ENCODE peak calls at places on chromosomes 5 and 9, in eight cellular contexts. S is neural progenitor cell, F is thyroid gland, Q is AG09319, I is fibroblast of the aortic adventitia, J is ovary, B is upper lobe of right lung, E is endothelial cell. V is an unnamed sample.

GRCh38 chr5:135376961-135377621 is 21.9 kb downstream of the MACROH2A1 start:
- DNase-seq in I (no peak), S (no peak), B (no peak), Q (no peak), J (no peak), E (no peak), F (no peak), V (no peak)

GRCh38 chr5:93126634-93127033 is 454.4 kb downstream of the NR2F1-AS1 start:
- DNase-seq in F (no peak), E (no peak), J (no peak), B (no peak), I (peak), Q (no peak), S (no peak), V (no peak)

GRCh38 chr9:135789838-135790291 is 87.9 kb downstream of the KCNT1 start:
- DNase-seq in J (no peak), E (no peak), B (no peak), F (no peak), S (no peak), I (no peak), Q (no peak), V (no peak)

GRCh38 chr5:73921746-73922145 is 295.8 kb downstream of the ARHGEF28 start:
- DNase-seq in I (no peak), B (no peak), E (no peak), F (no peak), J (no peak), Q (no peak), S (no peak), V (no peak)

GRCh38 chr9:12973702-12974101 is 198.9 kb downstream of the LURAP1L start:
- DNase-seq in F (no peak), B (no peak), I (peak), E (no peak), S (no peak), Q (no peak), J (no peak), V (no peak)

GRCh38 chr5:52661903-52662302 is 125.8 kb upstream of the ITGA1 start:
- DNase-seq in Q (no peak), F (no peak), J (no peak), S (no peak), E (no peak), B (no peak), I (no peak), V (no peak)

GRCh38 chr9:36278243-36278642 is 20.0 kb upstream of the GNE start:
- DNase-seq in E (no peak), I (no peak), J (no peak), F (no peak), Q (no peak), S (no peak), B (no peak), V (no peak)

GRCh38 chr9:125883548-125883947 is 136.4 kb downstream of the PBX3 start:
- DNase-seq in E (no peak), S (no peak), J (no peak), F (no peak), Q (no peak), B (no peak), I (peak), V (no peak)

GRCh38 chr5:139088024-139088423 is 110.1 kb downstream of the SIL1 start:
- DNase-seq in I (no peak), J (no peak), E (no peak), F (no peak), S (no peak), Q (no peak), B (no peak), V (no peak)

GRCh38 chr5:142883025-142883424 is 112.8 kb downstream of the ARHGAP26 start:
- DNase-seq in B (no peak), J (peak), E (no peak), I (peak), Q (no peak), F (no peak), S (no peak), V (no peak)

GRCh38 chr5:112475747-112476435 is 56.8 kb upstream of the EPB41L4A start:
- DNase-seq in F (no peak), E (no peak), S (no peak), I (no peak), J (no peak), Q (no peak), B (no peak), V (no peak)

GRCh38 chr5:112472614-112473013 is 53.5 kb upstream of the EPB41L4A start:
- DNase-seq in I (no peak), E (no peak), S (no peak), Q (no peak), B (no peak), F (no peak), J (no peak), V (no peak)

GRCh38 chr5:112479418-112479817 is 60.3 kb upstream of the EPB41L4A start:
- DNase-seq in F (no peak), E (no peak), B (no peak), Q (no peak), J (no peak), S (no peak), I (peak), V (no peak)

DNA sequence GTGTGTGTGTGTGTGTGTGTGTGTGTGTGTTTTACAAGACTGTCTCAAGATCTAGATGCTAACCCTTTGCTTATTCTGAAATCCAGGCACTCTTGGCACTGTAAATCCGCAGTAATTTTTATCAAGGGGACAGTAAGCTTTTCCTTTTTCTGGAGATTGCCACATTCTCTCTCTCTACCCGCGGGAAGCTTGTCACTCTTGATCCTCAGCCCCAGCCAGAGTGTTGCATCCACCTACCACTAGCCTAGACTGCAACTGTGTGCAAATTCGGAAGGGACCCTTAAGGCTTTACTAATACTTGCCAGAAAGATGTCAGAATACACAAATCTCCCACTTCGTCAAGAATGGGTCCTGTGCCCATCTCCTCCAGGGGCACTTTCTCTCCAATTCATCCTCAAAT is 54.9 kb upstream of the EPB41L4A start:
- DNase-seq in B (no peak), S (no peak), I (no peak), F (no peak), E (no peak), J (no peak), Q (no peak), V (no peak)
- TF ChIP-seq CTCF in B (no peak), S (no peak), I (no peak), F (no peak), E (no peak), J (no peak), Q (no peak), V (no peak)

DNA sequence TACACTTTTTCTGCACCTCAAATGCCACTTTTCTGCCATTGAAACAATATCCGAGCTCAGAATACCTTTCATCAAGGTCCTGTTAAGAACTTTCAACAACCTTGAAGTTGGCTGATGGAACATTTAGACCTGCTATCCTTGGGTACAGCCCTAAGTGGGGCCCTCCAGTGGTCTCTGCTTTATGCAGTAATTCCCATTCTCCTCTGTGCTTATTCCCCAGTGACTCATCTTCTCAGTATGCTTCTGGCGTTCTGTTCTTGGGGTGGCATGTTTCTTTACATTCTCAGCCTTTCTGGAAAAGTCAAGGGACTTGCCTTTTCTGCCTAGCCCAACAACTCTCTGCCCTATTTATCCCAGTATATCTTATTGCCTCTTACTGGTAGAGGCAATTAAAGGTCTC is 7.1 kb downstream of the ANP32B start:
- DNase-seq in F (no peak), S (no peak), B (no peak), E (no peak), I (peak), Q (no peak), J (no peak), V (no peak)
- TF ChIP-seq CTCF in F (no peak), S (no peak), B (no peak), E (no peak), I (peak), Q (peak), J (no peak), V (no peak)

GRCh38 chr9:124843635-124844034 is 9.6 kb upstream of the WDR38 start:
- DNase-seq in F (peak), Q (no peak), E (no peak), S (no peak), J (no peak), B (no peak), I (no peak), V (no peak)

GRCh38 chr9:124844291-124844690 is 9.0 kb upstream of the WDR38 start:
- DNase-seq in S (no peak), Q (no peak), E (no peak), I (no peak), F (peak), J (no peak), B (no peak), V (no peak)

GRCh38 chr9:124840300-124840833 is 12.9 kb upstream of the WDR38 start:
- DNase-seq in I (no peak), S (no peak), J (no peak), B (no peak), F (no peak), Q (no peak), E (peak), V (no peak)

GRCh38 chr9:124841422-124841821 is 11.8 kb upstream of the WDR38 start:
- DNase-seq in Q (no peak), F (no peak), I (no peak), S (no peak), B (no peak), E (no peak), J (no peak), V (no peak)

DNA sequence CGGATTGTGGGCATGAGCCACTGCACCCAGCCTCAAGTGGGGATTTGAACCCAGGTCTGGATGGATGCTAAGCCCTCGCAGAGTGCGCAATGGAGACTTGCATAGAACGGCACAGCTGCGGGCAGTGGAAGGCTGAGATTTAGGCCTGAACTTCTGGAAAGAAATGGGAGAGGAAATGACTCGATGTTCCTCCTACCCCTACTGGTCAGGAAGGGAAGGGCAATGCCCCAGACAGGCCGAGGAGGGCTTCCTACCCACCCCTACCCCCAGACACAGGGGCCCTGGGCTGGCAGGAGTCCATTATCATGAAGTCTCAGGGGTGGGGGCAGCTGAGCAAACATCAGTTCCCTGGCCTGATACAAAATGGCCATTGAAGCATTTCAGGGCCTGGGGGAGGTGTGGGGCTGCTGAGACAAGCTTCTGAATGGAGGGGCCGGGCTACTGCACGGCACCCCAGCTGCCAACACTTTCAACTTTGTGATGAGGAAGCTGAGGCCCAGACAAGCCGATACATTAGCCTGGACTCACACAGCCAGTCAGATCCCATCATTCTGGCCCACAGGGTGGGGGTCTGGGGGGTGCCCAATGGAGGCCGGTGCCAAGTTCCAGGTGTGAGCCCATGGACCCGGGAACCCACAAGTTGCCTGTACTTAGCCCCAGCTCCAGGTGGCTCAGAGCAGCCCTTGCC is 13.5 kb upstream of the WDR38 start:
- DNase-seq in B (no peak), J (peak), Q (no peak), F (no peak), I (peak), S (peak), E (peak), V (no peak)
- TF ChIP-seq CTCF in B (peak), J (peak), Q (peak), F (peak), I (peak), S (peak), E (peak), V (peak)

DNA sequence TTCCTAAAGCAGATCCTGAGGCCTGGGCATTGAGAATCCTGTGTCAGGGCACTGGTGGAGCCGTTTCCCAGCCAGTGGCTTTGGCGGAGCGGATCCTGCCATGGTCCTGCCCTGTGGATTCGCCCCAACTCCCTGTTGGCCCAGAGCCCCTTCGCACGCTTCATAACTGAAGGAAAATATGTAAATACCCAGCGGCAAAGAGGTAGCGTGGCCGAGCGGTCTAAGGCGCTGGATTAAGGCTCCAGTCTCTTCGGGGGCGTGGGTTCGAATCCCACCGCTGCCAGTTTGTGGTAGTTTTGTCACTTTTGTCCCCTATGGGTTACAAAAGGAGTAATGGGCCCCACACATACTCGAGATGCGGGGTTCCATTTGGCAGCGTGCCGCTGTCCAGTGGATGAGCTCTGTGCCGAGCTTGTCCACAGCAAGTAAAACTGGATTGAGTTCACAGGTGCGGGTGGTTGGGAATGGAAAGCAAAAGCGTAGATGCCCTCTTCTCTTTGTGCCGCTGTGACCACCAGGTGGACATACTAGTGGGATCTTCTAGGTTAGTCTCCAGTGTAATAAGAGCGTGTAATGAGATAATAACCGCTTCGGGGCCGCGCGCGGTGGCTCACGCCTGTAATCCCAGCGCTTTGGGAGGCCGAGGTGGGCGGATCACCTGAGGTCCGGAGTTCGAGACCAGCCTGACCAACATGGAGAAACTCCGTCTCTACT is 17.3 kb downstream of the TRIM7 start:
- DNase-seq in J (peak), I (peak), S (peak), B (peak), F (peak), Q (no peak), E (peak), V (peak)
- TF ChIP-seq CTCF in J (peak), I (peak), S (peak), B (peak), F (no peak), Q (peak), E (no peak), V (peak)

GRCh38 chr5:63398346-63398745 is 563.9 kb downstream of the HTR1A start:
- DNase-seq in F (no peak), E (no peak), J (no peak), I (no peak), B (no peak), S (no peak), Q (no peak), V (no peak)

GRCh38 chr5:63400079-63400478 is 562.2 kb downstream of the HTR1A start:
- DNase-seq in S (no peak), J (no peak), E (no peak), F (no peak), B (no peak), Q (no peak), I (no peak), V (no peak)

DNA sequence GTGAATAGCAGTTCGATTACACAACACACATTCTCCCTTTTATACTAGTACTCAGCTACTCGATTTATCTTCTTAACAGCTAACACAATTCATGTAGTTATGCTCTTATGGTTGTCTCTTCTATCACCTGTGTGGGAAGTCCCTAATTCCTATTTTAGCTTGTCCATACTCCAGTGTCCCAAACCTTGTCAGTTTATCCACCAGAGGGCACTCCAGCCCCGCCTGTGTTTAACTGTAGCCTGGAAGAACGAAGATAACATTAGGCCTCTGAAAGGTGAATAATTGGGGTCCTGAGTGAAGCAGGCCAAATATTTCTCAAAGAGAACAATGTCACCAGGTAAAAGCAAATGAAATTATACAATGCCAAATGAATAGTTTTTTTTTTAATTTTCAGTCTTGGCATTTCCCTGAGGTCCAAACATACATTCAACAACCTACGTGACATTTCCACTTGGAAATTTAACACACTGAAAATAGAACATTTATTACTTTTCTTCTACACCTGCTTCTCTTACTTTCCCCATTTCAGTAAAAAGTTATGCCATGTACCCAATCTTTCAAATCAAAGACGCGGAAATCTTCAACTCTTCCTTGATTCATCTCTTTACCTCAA is 560.7 kb downstream of the HTR1A start:
- DNase-seq in B (peak), J (peak), Q (no peak), S (peak), E (peak), I (peak), F (peak), V (peak)
- TF ChIP-seq CTCF in B (peak), J (peak), Q (peak), S (peak), E (peak), I (peak), F (peak), V (peak)